ENCODE peak calls at places on chromosomes 7 and 10, in ten cellular contexts. N is activated naive CD8-positive, alpha-beta T cell treated with anti-CD3 and anti-CD28 coated beads, Interleukin-2, amount 50 U/mL, for 24 hours; C is NCI-H2107; P is HuH-7; D is choroid plexus epithelial cell; Z is anterior cingulate cortex; L is CD8-positive, alpha-beta T cell; B is HCEC 1CT; I is NCI-H1417; G is immature natural killer cell. K is an unnamed sample.

GRCh38 chr7:6385110-6385792 is 62.5 kb downstream of the DAGLB start:
- DNase-seq in C (no peak), I (no peak), B (peak), D (peak), N (no peak), Z (no peak), L (no peak), G (no peak), P (no peak), K (no peak)

GRCh38 chr7:145009866-145010265 is 174.0 kb upstream of the TPK1 start:
- DNase-seq in B (peak), I (no peak), D (no peak), N (no peak), C (no peak), L (no peak), P (no peak), Z (no peak), G (no peak), K (no peak)

GRCh38 chr7:115779561-115779960 is 251.0 kb downstream of the TFEC start:
- DNase-seq in B (peak), G (no peak), D (peak), N (no peak), I (no peak), Z (no peak), L (no peak), P (no peak), C (no peak), K (no peak)

GRCh38 chr7:5679741-5680473 is 101.6 kb downstream of the RNF216 start:
- DNase-seq in G (no peak), Z (no peak), N (no peak), B (no peak), C (no peak), P (no peak), L (no peak), D (no peak), I (no peak), K (no peak)

GRCh38 chr10:51867956-51868355 is 168.6 kb upstream of the CSTF2T start:
- DNase-seq in C (no peak), B (peak), L (no peak), P (no peak), I (no peak), D (peak), N (no peak), G (no peak), Z (no peak), K (no peak)

GRCh38 chr10:46319383-46319782 is 32.6 kb downstream of the ANTXRL start:
- DNase-seq in N (no peak), G (no peak), B (no peak), P (no peak), Z (no peak), L (no peak), D (no peak), I (no peak), C (no peak), K (no peak)

GRCh38 chr10:15316877-15317464 is 54.1 kb downstream of the FAM171A1 start:
- DNase-seq in P (no peak), D (no peak), G (no peak), B (no peak), C (no peak), I (no peak), N (no peak), Z (no peak), L (no peak), K (no peak)

GRCh38 chr7:142303650-142304049 is 45.8 kb upstream of the PRSS58 start:
- DNase-seq in G (no peak), L (no peak), I (peak), C (no peak), B (no peak), N (no peak), Z (no peak), D (no peak), P (peak), K (peak)

GRCh38 chr7:44637788-44638594 is 31.6 kb downstream of the OGDH start:
- DNase-seq in L (peak), Z (no peak), D (peak), P (no peak), N (peak), G (peak), C (no peak), I (no peak), B (peak), K (no peak)

GRCh38 chr7:1939434-1940401 is 269.6 kb downstream of the ELFN1 start:
- DNase-seq in C (no peak), B (no peak), Z (no peak), L (peak), I (peak), N (peak), D (no peak), P (no peak), G (no peak), K (peak)

GRCh38 chr10:3886666-3887251 is 101.8 kb upstream of the KLF6 start:
- DNase-seq in L (no peak), B (peak), D (peak), C (no peak), I (no peak), G (no peak), N (no peak), P (no peak), Z (no peak), K (no peak)

GRCh38 chr10:111004016-111004415 is 72.8 kb upstream of the ADRA2A start:
- DNase-seq in N (no peak), Z (no peak), D (no peak), I (no peak), B (no peak), C (no peak), P (no peak), G (no peak), L (no peak), K (no peak)

GRCh38 chr7:20532841-20533240 is 82.6 kb upstream of the ABCB5 start:
- DNase-seq in Z (no peak), B (peak), I (no peak), L (no peak), N (no peak), G (no peak), D (no peak), P (no peak), C (no peak), K (no peak)

GRCh38 chr7:132882714-132883428 is 199.0 kb downstream of the CHCHD3 start:
- DNase-seq in N (peak), P (no peak), B (no peak), C (no peak), L (no peak), I (no peak), D (no peak), G (peak), Z (no peak), K (no peak)

GRCh38 chr7:47233996-47234395 is 347.9 kb downstream of the TNS3 start:
- DNase-seq in L (no peak), I (no peak), B (no peak), D (peak), C (no peak), Z (no peak), N (no peak), G (no peak), P (no peak), K (no peak)

GRCh38 chr7:25124485-25125136 is 449 bp downstream of the CYCS start:
- DNase-seq in G (peak), C (no peak), L (peak), D (peak), N (peak), P (no peak), B (peak), I (peak), Z (peak), K (peak)

GRCh38 chr7:30281263-30281662 is 3.1 kb upstream of the ZNRF2 start:
- DNase-seq in N (no peak), P (no peak), I (no peak), C (no peak), Z (no peak), D (no peak), G (no peak), B (no peak), L (no peak), K (no peak)

GRCh38 chr10:114613237-114613979 is 44.7 kb downstream of the ABLIM1 start:
- DNase-seq in N (no peak), Z (no peak), L (no peak), I (no peak), G (no peak), B (no peak), C (no peak), D (no peak), P (no peak), K (no peak)

GRCh38 chr10:7626283-7626682 is 40.5 kb downstream of the ITIH5 start:
- DNase-seq in Z (no peak), B (no peak), L (no peak), D (no peak), C (no peak), G (no peak), P (no peak), I (no peak), N (no peak), K (no peak)

GRCh38 chr10:74047871-74048270 is 50.0 kb downstream of the VCL start:
- DNase-seq in D (peak), B (peak), P (peak), Z (no peak), N (no peak), I (no peak), C (no peak), G (no peak), L (no peak), K (no peak)

GRCh38 chr10:103198648-103199047 is 5.6 kb upstream of the NT5C2 start:
- DNase-seq in D (no peak), I (no peak), C (no peak), B (no peak), P (no peak), Z (no peak), L (no peak), G (no peak), N (no peak), K (no peak)

GRCh38 chr10:69375307-69376151 is 41.2 kb downstream of the TACR2 start:
- DNase-seq in B (no peak), C (no peak), P (no peak), N (no peak), G (no peak), L (no peak), Z (peak), D (no peak), I (no peak), K (no peak)

K was measured in SK-N-DZ.